ENCODE peak calls at places on chromosome 3, in five cellular contexts. One of them, this sample, is unnamed.

GRCh38 chr3:13522236-13522635 is 26.7 kb upstream of the FBLN2 start:
- DNase-seq in cardiac muscle cell: no peak
- DNase-seq in CD8-positive, alpha-beta memory T cell: no peak
- DNase-seq in lower lobe of right lung: no peak
- DNase-seq in left ventricle myocardium inferior: no peak
- DNase-seq in this sample: no peak

GRCh38 chr3:55490194-55490913 is 3.2 kb upstream of the WNT5A start:
- DNase-seq in cardiac muscle cell: peak; percentile 70
- DNase-seq in CD8-positive, alpha-beta memory T cell: no peak
- DNase-seq in lower lobe of right lung: no peak
- DNase-seq in left ventricle myocardium inferior: no peak
- DNase-seq in this sample: no peak

GRCh38 chr3:58384381-58385090 is 49.1 kb downstream of the PDHB start:
- DNase-seq in cardiac muscle cell: no peak
- DNase-seq in CD8-positive, alpha-beta memory T cell: no peak
- DNase-seq in lower lobe of right lung: no peak
- DNase-seq in left ventricle myocardium inferior: no peak
- DNase-seq in this sample: no peak

GRCh38 chr3:10357592-10358308 is 36.8 kb upstream of the SEC13 start:
- DNase-seq in cardiac muscle cell: no peak
- DNase-seq in CD8-positive, alpha-beta memory T cell: no peak
- DNase-seq in lower lobe of right lung: peak; percentile 41
- DNase-seq in left ventricle myocardium inferior: no peak
- DNase-seq in this sample: no peak

GRCh38 chr3:59127071-59127470 is 77.2 kb upstream of the CFAP20DC start:
- DNase-seq in cardiac muscle cell: peak; percentile 43
- DNase-seq in CD8-positive, alpha-beta memory T cell: no peak
- DNase-seq in lower lobe of right lung: no peak
- DNase-seq in left ventricle myocardium inferior: no peak
- DNase-seq in this sample: no peak

GRCh38 chr3:9976736-9977709 is 9.6 kb downstream of the EMC3 start:
- DNase-seq in cardiac muscle cell: no peak
- DNase-seq in CD8-positive, alpha-beta memory T cell: no peak
- DNase-seq in lower lobe of right lung: peak; percentile 78
- DNase-seq in left ventricle myocardium inferior: peak; percentile 69
- DNase-seq in this sample: no peak

GRCh38 chr3:13391308-13391707 is 28.8 kb downstream of the NUP210 start:
- DNase-seq in cardiac muscle cell: no peak
- DNase-seq in CD8-positive, alpha-beta memory T cell: no peak
- DNase-seq in lower lobe of right lung: no peak
- DNase-seq in left ventricle myocardium inferior: no peak
- DNase-seq in this sample: no peak

GRCh38 chr3:148307443-148307843 is 390.3 kb upstream of the AGTR1 start:
- DNase-seq in cardiac muscle cell: no peak
- DNase-seq in CD8-positive, alpha-beta memory T cell: no peak
- DNase-seq in lower lobe of right lung: no peak
- DNase-seq in left ventricle myocardium inferior: no peak
- DNase-seq in this sample: no peak

GRCh38 chr3:46676601-46677071 is 16.8 kb downstream of the ALS2CL start:
- DNase-seq in cardiac muscle cell: no peak
- DNase-seq in CD8-positive, alpha-beta memory T cell: no peak
- DNase-seq in lower lobe of right lung: no peak
- DNase-seq in left ventricle myocardium inferior: peak; percentile 12
- DNase-seq in this sample: no peak

GRCh38 chr3:129624347-129625070 is 18.0 kb upstream of the PLXND1 start:
- DNase-seq in cardiac muscle cell: no peak
- DNase-seq in CD8-positive, alpha-beta memory T cell: no peak
- DNase-seq in lower lobe of right lung: peak; percentile 58
- DNase-seq in left ventricle myocardium inferior: peak; percentile 48
- DNase-seq in this sample: no peak

GRCh38 chr3:144189044-144189443 is 217.4 kb downstream of the DIPK2A start:
- DNase-seq in cardiac muscle cell: no peak
- DNase-seq in CD8-positive, alpha-beta memory T cell: no peak
- DNase-seq in lower lobe of right lung: no peak
- DNase-seq in left ventricle myocardium inferior: no peak
- DNase-seq in this sample: no peak

GRCh38 chr3:191721390-191721801 is 260.4 kb downstream of the PYDC2 start:
- DNase-seq in cardiac muscle cell: no peak
- DNase-seq in CD8-positive, alpha-beta memory T cell: no peak
- DNase-seq in lower lobe of right lung: no peak
- DNase-seq in left ventricle myocardium inferior: no peak
- DNase-seq in this sample: no peak

GRCh38 chr3:107117922-107118576 is 259.2 kb upstream of the CCDC54 start:
- DNase-seq in cardiac muscle cell: peak; percentile 70
- DNase-seq in CD8-positive, alpha-beta memory T cell: no peak
- DNase-seq in lower lobe of right lung: no peak
- DNase-seq in left ventricle myocardium inferior: no peak
- DNase-seq in this sample: no peak

GRCh38 chr3:45896956-45897355 is 10.6 kb downstream of the CCR9 start:
- DNase-seq in cardiac muscle cell: no peak
- DNase-seq in CD8-positive, alpha-beta memory T cell: no peak
- DNase-seq in lower lobe of right lung: no peak
- DNase-seq in left ventricle myocardium inferior: no peak
- DNase-seq in this sample: no peak

GRCh38 chr3:111594781-111595180 is 365 bp downstream of the ZBED2 start:
- DNase-seq in cardiac muscle cell: no peak
- DNase-seq in CD8-positive, alpha-beta memory T cell: no peak
- DNase-seq in lower lobe of right lung: no peak
- DNase-seq in left ventricle myocardium inferior: no peak
- DNase-seq in this sample: no peak

GRCh38 chr3:111594205-111594604 is 941 bp downstream of the ZBED2 start:
- DNase-seq in cardiac muscle cell: no peak
- DNase-seq in CD8-positive, alpha-beta memory T cell: no peak
- DNase-seq in lower lobe of right lung: no peak
- DNase-seq in left ventricle myocardium inferior: no peak
- DNase-seq in this sample: no peak

GRCh38 chr3:111592941-111593340 is 2.2 kb downstream of the ZBED2 start:
- DNase-seq in cardiac muscle cell: no peak
- DNase-seq in CD8-positive, alpha-beta memory T cell: no peak
- DNase-seq in lower lobe of right lung: no peak
- DNase-seq in left ventricle myocardium inferior: no peak
- DNase-seq in this sample: no peak

GRCh38 chr3:111592143-111592542 is 3.0 kb downstream of the ZBED2 start:
- DNase-seq in cardiac muscle cell: no peak
- DNase-seq in CD8-positive, alpha-beta memory T cell: no peak
- DNase-seq in lower lobe of right lung: no peak
- DNase-seq in left ventricle myocardium inferior: no peak
- DNase-seq in this sample: no peak

GRCh38 chr3:111593666-111594065 is 1.5 kb downstream of the ZBED2 start:
- DNase-seq in cardiac muscle cell: no peak
- DNase-seq in CD8-positive, alpha-beta memory T cell: no peak
- DNase-seq in lower lobe of right lung: no peak
- DNase-seq in left ventricle myocardium inferior: no peak
- DNase-seq in this sample: no peak
- H3K4me3 ChIP-seq in cardiac muscle cell: no peak overlapping the region
- H3K4me3 ChIP-seq in CD8-positive, alpha-beta memory T cell: no peak overlapping the region
- H3K4me3 ChIP-seq in lower lobe of right lung: no peak overlapping the region
- H3K4me3 ChIP-seq in left ventricle myocardium inferior: no peak overlapping the region
- H3K4me3 ChIP-seq in this sample: no peak overlapping the region

GRCh38 chr3:195188530-195188917 is 82.4 kb downstream of the XXYLT1 start:
- DNase-seq in cardiac muscle cell: no peak
- DNase-seq in CD8-positive, alpha-beta memory T cell: no peak
- DNase-seq in lower lobe of right lung: no peak
- DNase-seq in left ventricle myocardium inferior: no peak
- DNase-seq in this sample: no peak

GRCh38 chr3:195184716-195185421 is 86.1 kb downstream of the XXYLT1 start:
- DNase-seq in cardiac muscle cell: no peak
- DNase-seq in CD8-positive, alpha-beta memory T cell: no peak
- DNase-seq in lower lobe of right lung: no peak
- DNase-seq in left ventricle myocardium inferior: no peak
- DNase-seq in this sample: no peak

GRCh38 chr3:195187609-195188529 is 83.1 kb downstream of the XXYLT1 start:
- DNase-seq in cardiac muscle cell: no peak
- DNase-seq in CD8-positive, alpha-beta memory T cell: no peak
- DNase-seq in lower lobe of right lung: no peak
- DNase-seq in left ventricle myocardium inferior: no peak
- DNase-seq in this sample: no peak

GRCh38 chr3:195185574-195185973 is 85.4 kb downstream of the XXYLT1 start:
- DNase-seq in cardiac muscle cell: no peak
- DNase-seq in CD8-positive, alpha-beta memory T cell: no peak
- DNase-seq in lower lobe of right lung: peak; percentile 64
- DNase-seq in left ventricle myocardium inferior: no peak
- DNase-seq in this sample: no peak

GRCh38 chr3:195186041-195186709 is 84.8 kb downstream of the XXYLT1 start:
- DNase-seq in cardiac muscle cell: no peak
- DNase-seq in CD8-positive, alpha-beta memory T cell: no peak
- DNase-seq in lower lobe of right lung: no peak
- DNase-seq in left ventricle myocardium inferior: no peak
- DNase-seq in this sample: no peak
- H3K4me1 ChIP-seq in cardiac muscle cell: peaks cover 11% of the 10 kb centered on the region
- H3K4me1 ChIP-seq in CD8-positive, alpha-beta memory T cell: no peaks in the 10 kb centered on the region
- H3K4me1 ChIP-seq in lower lobe of right lung: peaks cover 41% of the 10 kb centered on the region
- H3K4me1 ChIP-seq in left ventricle myocardium inferior: peaks cover 62% of the 10 kb centered on the region
- H3K4me1 ChIP-seq in this sample: peaks cover 8% of the 10 kb centered on the region

GRCh38 chr3:167691366-167691765 is 37.6 kb upstream of the WDR49 start:
- DNase-seq in cardiac muscle cell: no peak
- DNase-seq in CD8-positive, alpha-beta memory T cell: peak; percentile 20
- DNase-seq in lower lobe of right lung: no peak
- DNase-seq in left ventricle myocardium inferior: no peak
- DNase-seq in this sample: no peak

GRCh38 chr3:167700046-167700445 is 34.6 kb downstream of the PDCD10 start:
- DNase-seq in cardiac muscle cell: no peak
- DNase-seq in CD8-positive, alpha-beta memory T cell: no peak
- DNase-seq in lower lobe of right lung: no peak
- DNase-seq in left ventricle myocardium inferior: no peak
- DNase-seq in this sample: no peak

GRCh38 chr3:167694121-167694520 is 40.4 kb upstream of the WDR49 start:
- DNase-seq in cardiac muscle cell: no peak
- DNase-seq in CD8-positive, alpha-beta memory T cell: no peak
- DNase-seq in lower lobe of right lung: no peak
- DNase-seq in left ventricle myocardium inferior: no peak
- DNase-seq in this sample: no peak
- H3K36me3 ChIP-seq in cardiac muscle cell: peaks cover 19% of the 10 kb centered on the region
- H3K36me3 ChIP-seq in CD8-positive, alpha-beta memory T cell: peaks cover 20% of the 10 kb centered on the region
- H3K36me3 ChIP-seq in lower lobe of right lung: peaks cover 57% of the 10 kb centered on the region
- H3K36me3 ChIP-seq in left ventricle myocardium inferior: peaks cover 43% of the 10 kb centered on the region
- H3K36me3 ChIP-seq in this sample: peaks cover 26% of the 10 kb centered on the region

GRCh38 chr3:35064761-35065160 is 574.6 kb upstream of the ARPP21 start:
- DNase-seq in cardiac muscle cell: no peak
- DNase-seq in CD8-positive, alpha-beta memory T cell: no peak
- DNase-seq in lower lobe of right lung: no peak
- DNase-seq in left ventricle myocardium inferior: no peak
- DNase-seq in this sample: no peak
- H3K4me3 ChIP-seq in cardiac muscle cell: no peak overlapping the region
- H3K4me3 ChIP-seq in CD8-positive, alpha-beta memory T cell: no peak overlapping the region
- H3K4me3 ChIP-seq in lower lobe of right lung: no peak overlapping the region
- H3K4me3 ChIP-seq in left ventricle myocardium inferior: no peak overlapping the region
- H3K4me3 ChIP-seq in this sample: no peak overlapping the region

This sample was measured in naive thymus-derived CD4-positive, alpha-beta T cell.